ENCODE peak calls at places on chromosome 18, in five cellular contexts. W is A549, A is GM13977, M is ovary, L is HCT116. D is an unnamed sample.

GRCh38 chr18:35376742-35377695 is at the start of gene ZNF396:
- DNase-seq in W (peak; percentile 71), A (peak; percentile 86), M (peak; percentile 81), L (peak; percentile 23), D (peak; percentile 48)

GRCh38 chr18:21484851-21485636 is 115.5 kb downstream of the ESCO1 start:
- DNase-seq in W (no peak), A (no peak), M (no peak), L (no peak), D (peak; percentile 57)

GRCh38 chr18:57022716-57023115 is 124.2 kb upstream of the BOD1L2 start:
- DNase-seq in W (no peak), A (no peak), M (no peak), L (no peak), D (no peak)

GRCh38 chr18:45457933-45458332 is 157.3 kb upstream of the SLC14A2 start:
- DNase-seq in W (no peak), A (no peak), M (no peak), L (no peak), D (no peak)

GRCh38 chr18:45637546-45638327 is 22.5 kb downstream of the SLC14A2 start:
- DNase-seq in W (no peak), A (no peak), M (peak; percentile 23), L (no peak), D (no peak)

GRCh38 chr18:8301427-8302172 is 307.6 kb upstream of the RAB12 start:
- DNase-seq in W (no peak), A (no peak), M (no peak), L (no peak), D (peak; percentile 34)

GRCh38 chr18:31657823-31658669 is 26.3 kb downstream of the B4GALT6 start:
- DNase-seq in W (no peak), A (peak; percentile 44), M (no peak), L (no peak), D (peak; percentile 11)

GRCh38 chr18:11994708-11995444 is 13.6 kb downstream of the IMPA2 start:
- DNase-seq in W (peak; percentile 76), A (no peak), M (no peak), L (no peak), D (no peak)

GRCh38 chr18:73850782-73851181 is 296.9 kb downstream of the FBXO15 start:
- DNase-seq in W (no peak), A (no peak), M (no peak), L (no peak), D (no peak)

GRCh38 chr18:45733535-45733934 is 9.6 kb downstream of the SLC14A1 start:
- DNase-seq in W (no peak), A (no peak), M (no peak), L (no peak), D (no peak)

DNA sequence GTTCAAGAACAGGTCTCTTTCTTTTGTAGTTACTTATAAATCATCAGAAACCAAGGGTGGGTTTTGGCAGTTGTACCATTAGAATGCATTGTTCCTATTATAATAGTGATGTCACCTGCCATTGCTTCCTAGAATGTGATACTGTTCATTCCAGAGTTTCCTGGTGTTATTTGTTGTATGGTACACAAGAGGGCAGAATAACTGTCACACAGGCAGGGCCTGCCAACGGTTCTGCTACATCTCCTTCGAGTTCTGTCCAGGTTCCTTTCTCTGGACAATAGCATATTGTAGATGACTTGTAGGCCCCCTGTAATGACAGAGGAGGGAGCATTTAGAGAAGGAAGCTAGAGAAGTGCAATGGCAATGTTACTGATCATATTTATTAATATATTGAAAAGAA is 98.3 kb downstream of the KLHL14 start:
- DNase-seq in W (peak; percentile 17), A (no peak), M (no peak), L (no peak), D (peak; percentile 15)
- TF ChIP-seq CTCF in W (no peak), A (no peak), M (no peak), L (peak; percentile 49), D (peak; percentile 33)

GRCh38 chr18:46787674-46788073 is 30.8 kb upstream of the ST8SIA5 start:
- DNase-seq in W (no peak), A (no peak), M (no peak), L (no peak), D (no peak)

GRCh38 chr18:46794607-46795006 is 37.8 kb upstream of the ST8SIA5 start:
- DNase-seq in W (no peak), A (no peak), M (no peak), L (no peak), D (no peak)

GRCh38 chr18:46793565-46793964 is 36.7 kb upstream of the ST8SIA5 start:
- DNase-seq in W (no peak), A (no peak), M (no peak), L (no peak), D (peak; percentile 15)
- TF ChIP-seq CTCF in W (no peak), A (no peak), M (no peak), L (peak; percentile 44), D (peak; percentile 30)

DNA sequence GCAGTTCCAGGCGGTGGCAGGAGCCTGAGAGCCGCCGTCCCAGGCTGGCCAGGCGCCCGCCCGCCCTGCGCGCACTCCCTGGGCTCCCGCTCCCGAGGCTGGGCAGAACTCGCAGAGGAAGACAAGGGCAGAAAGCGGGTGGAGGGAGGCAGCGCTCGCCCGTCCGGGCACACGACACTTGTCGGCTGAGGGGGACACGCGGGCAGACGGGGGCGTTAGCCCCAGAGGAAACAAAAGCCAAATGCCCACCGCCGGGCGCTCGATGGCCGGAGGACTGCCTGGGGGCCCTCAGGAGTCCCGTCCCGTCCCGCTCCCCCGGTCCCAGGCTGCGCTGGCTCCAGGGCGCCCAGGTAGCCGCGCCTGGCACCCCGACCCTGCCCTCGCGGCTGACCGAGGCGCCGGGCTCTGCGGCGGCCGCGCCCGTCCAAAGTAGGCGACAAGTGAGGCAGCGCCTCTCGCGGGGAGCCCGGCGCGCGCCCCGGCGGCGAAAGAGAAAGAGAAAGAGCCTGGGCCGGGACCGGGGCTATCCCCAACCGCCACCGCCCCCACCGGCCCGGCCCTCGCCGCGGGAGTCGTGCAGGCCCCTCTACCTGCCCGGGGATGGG is 491 bp downstream of the L3MBTL4 start:
- DNase-seq in W (no peak), A (peak; percentile 95), M (peak; percentile 81), L (no peak), D (peak; percentile 16)
- TF ChIP-seq CTCF in W (no peak), A (peak; percentile 30), M (no peak), L (no peak), D (no peak)

GRCh38 chr18:55629136-55629535 is 41.1 kb upstream of the TCF4 start:
- DNase-seq in W (no peak), A (no peak), M (no peak), L (no peak), D (no peak)

GRCh38 chr18:55637204-55637603 is 49.2 kb upstream of the TCF4 start:
- DNase-seq in W (no peak), A (no peak), M (no peak), L (no peak), D (no peak)

GRCh38 chr18:55633032-55633431 is 45.0 kb upstream of the TCF4 start:
- DNase-seq in W (no peak), A (no peak), M (no peak), L (no peak), D (peak; percentile 27)

GRCh38 chr18:55635439-55635838 is 47.4 kb upstream of the TCF4 start:
- DNase-seq in W (no peak), A (no peak), M (no peak), L (no peak), D (no peak)

DNA sequence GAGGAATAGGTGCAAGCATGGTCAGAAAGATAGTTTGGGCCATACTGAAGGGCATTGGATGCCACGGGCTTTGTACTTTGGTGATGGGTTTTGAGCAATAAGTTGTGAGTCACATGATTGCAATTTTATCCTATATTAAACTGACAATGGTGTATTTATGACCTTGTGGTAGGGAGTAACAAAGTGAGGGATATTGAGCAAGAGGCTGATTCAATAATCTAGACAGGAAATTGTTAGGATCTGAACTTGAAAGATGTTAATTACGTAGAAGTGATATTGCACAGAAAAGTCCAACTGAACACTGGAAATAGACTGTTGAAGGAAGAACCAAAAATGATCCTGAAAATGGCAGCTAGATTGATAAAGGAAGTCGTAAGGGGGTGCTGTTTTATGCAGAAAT is 46.6 kb upstream of the TCF4 start:
- DNase-seq in W (no peak), A (no peak), M (no peak), L (no peak), D (peak; percentile 78)
- TF ChIP-seq CTCF in W (no peak), A (no peak), M (no peak), L (no peak), D (no peak)

GRCh38 chr18:10519999-10520935 is 5.6 kb upstream of the NAPG start:
- DNase-seq in W (peak; percentile 78), A (peak; percentile 69), M (peak; percentile 93), L (peak; percentile 73), D (peak; percentile 98)
- TF ChIP-seq CTCF in W (peak; percentile 65), A (peak; percentile 75), M (peak; percentile 77), L (peak; percentile 81), D (peak; percentile 88)